ENCODE peak calls at places on chromosomes 4 and X, in eight cellular contexts. E, G, P, O, X, L, T and H are unnamed samples.

GRCh38 chr4:5024673-5025072 is 5.4 kb upstream of the CYTL1 start:
- DNase-seq in E (no peak), G (no peak), P (peak; percentile 74), O (no peak), X (no peak), L (no peak), T (no peak), H (no peak)

GRCh38 chr4:87108142-87108546 is 112.3 kb downstream of the KLHL8 start:
- DNase-seq in E (no peak), G (no peak), P (peak; percentile 36), O (no peak), X (peak; percentile 27), L (peak; percentile 84), T (peak; percentile 63), H (peak; percentile 23)

GRCh38 chrX:153703036-153703370 is 15.3 kb downstream of the SLC6A8 start:
- DNase-seq in E (no peak), G (peak; percentile 76), P (no peak), O (no peak), X (no peak), L (peak; percentile 54), T (no peak), H (no peak)

GRCh38 chrX:40468033-40468979 is 112.5 kb upstream of the ATP6AP2 start:
- DNase-seq in E (no peak), G (no peak), P (peak; percentile 29), O (no peak), X (peak; percentile 66), L (peak; percentile 7), T (peak; percentile 66), H (peak; percentile 65)

GRCh38 chrX:152917969-152918579 is 20.2 kb downstream of the ZNF185 start:
- DNase-seq in E (no peak), G (no peak), P (no peak), O (no peak), X (no peak), L (no peak), T (no peak), H (no peak)

GRCh38 chr4:140243345-140243753 is 89.4 kb upstream of the MAML3 start:
- DNase-seq in E (no peak), G (no peak), P (no peak), O (peak; percentile 80), X (no peak), L (no peak), T (peak; percentile 63), H (no peak)

GRCh38 chr4:130563185-130563890 is 1467.4 kb downstream of the C4orf33 start:
- DNase-seq in E (no peak), G (no peak), P (no peak), O (no peak), X (peak; percentile 70), L (peak; percentile 88), T (peak; percentile 83), H (peak; percentile 32)

GRCh38 chrX:16239211-16239610 is 71.9 kb downstream of the MAGEB17 start:
- DNase-seq in E (no peak), G (no peak), P (no peak), O (no peak), X (peak; percentile 29), L (peak; percentile 61), T (no peak), H (peak; percentile 32)

GRCh38 chr4:105620640-105621323 is 68.4 kb downstream of the ARHGEF38 start:
- DNase-seq in E (no peak), G (no peak), P (no peak), O (no peak), X (peak; percentile 5), L (peak; percentile 83), T (no peak), H (peak; percentile 75)

GRCh38 chr4:108172780-108173598 is 4.3 kb upstream of the LEF1 start:
- DNase-seq in E (peak; percentile 73), G (no peak), P (no peak), O (peak; percentile 86), X (no peak), L (peak; percentile 69), T (peak; percentile 55), H (no peak)

GRCh38 chr4:2264481-2265041 is 2.7 kb upstream of the MXD4 start:
- DNase-seq in E (peak; percentile 31), G (peak; percentile 44), P (no peak), O (no peak), X (no peak), L (no peak), T (no peak), H (no peak)

GRCh38 chr4:1019726-1020470 is 8.5 kb downstream of the FGFRL1 start:
- DNase-seq in E (no peak), G (no peak), P (no peak), O (no peak), X (no peak), L (no peak), T (peak; percentile 58), H (peak; percentile 80)

GRCh38 chr4:107255596-107255995 is 219.5 kb upstream of the DKK2 start:
- DNase-seq in E (no peak), G (no peak), P (no peak), O (no peak), X (no peak), L (no peak), T (no peak), H (no peak)

GRCh38 chrX:43861750-43862149 is 20.5 kb downstream of the MAOB start:
- DNase-seq in E (no peak), G (no peak), P (no peak), O (no peak), X (peak; percentile 32), L (no peak), T (no peak), H (no peak)

GRCh38 chrX:43865791-43866190 is 16.5 kb downstream of the MAOB start:
- DNase-seq in E (no peak), G (no peak), P (no peak), O (no peak), X (no peak), L (no peak), T (no peak), H (no peak)

GRCh38 chrX:43866423-43866822 is 15.8 kb downstream of the MAOB start:
- DNase-seq in E (no peak), G (no peak), P (no peak), O (no peak), X (no peak), L (no peak), T (no peak), H (no peak)

GRCh38 chrX:43862434-43862833 is 19.8 kb downstream of the MAOB start:
- DNase-seq in E (no peak), G (no peak), P (no peak), O (no peak), X (no peak), L (no peak), T (no peak), H (no peak)

GRCh38 chrX:43860646-43861370 is 21.4 kb downstream of the MAOB start:
- DNase-seq in E (no peak), G (no peak), P (no peak), O (no peak), X (peak; percentile 60), L (peak; percentile 16), T (peak; percentile 47), H (peak; percentile 8)
- H3K4me3 ChIP-seq in E (no peak overlapping the region), G (no peak overlapping the region), P (no peak overlapping the region), O (no peak overlapping the region), X (no peak overlapping the region), L (no peak overlapping the region), T (no peak overlapping the region), H (no peak overlapping the region)

DNA sequence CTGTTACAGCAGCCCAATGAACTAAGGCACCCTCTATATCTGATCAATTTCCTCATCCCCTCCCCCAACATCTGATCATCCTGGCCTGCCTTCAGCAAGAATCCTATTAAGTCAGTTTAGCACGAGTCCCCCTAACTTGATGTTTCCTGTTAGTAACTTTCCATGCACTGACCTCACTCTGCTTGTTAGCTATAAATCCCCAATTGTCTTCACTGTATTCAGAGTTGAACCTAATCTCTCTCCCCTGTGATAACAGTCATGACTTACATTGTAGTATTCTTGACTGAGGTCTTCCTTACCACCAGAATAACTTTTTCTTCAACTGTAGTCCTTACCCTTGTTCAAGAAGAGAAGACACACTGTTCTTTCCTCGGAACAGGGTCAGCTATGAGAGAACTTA is 8.5 kb downstream of the ANXA5 start:
- DNase-seq in E (no peak), G (no peak), P (no peak), O (no peak), X (no peak), L (no peak), T (no peak), H (no peak)
- H3K4me1 ChIP-seq in E (no peaks in the 10 kb centered on the region), G (peaks cover 18% of the 10 kb centered on the region), P (peaks cover 37% of the 10 kb centered on the region), O (peaks cover 58% of the 10 kb centered on the region), X (peaks cover 74% of the 10 kb centered on the region), L (peaks cover 21% of the 10 kb centered on the region), T (peaks cover 49% of the 10 kb centered on the region), H (peaks cover 32% of the 10 kb centered on the region)

GRCh38 chr4:24057915-24058559 is 168.2 kb upstream of the PPARGC1A start:
- DNase-seq in E (no peak), G (no peak), P (no peak), O (no peak), X (no peak), L (no peak), T (no peak), H (no peak)
- H3K27ac ChIP-seq in E (no peak overlapping the region), G (no peak overlapping the region), P (no peak overlapping the region), O (no peak overlapping the region), X (no peak overlapping the region), L (no peak overlapping the region), T (no peak overlapping the region), H (no peak overlapping the region)

DNA sequence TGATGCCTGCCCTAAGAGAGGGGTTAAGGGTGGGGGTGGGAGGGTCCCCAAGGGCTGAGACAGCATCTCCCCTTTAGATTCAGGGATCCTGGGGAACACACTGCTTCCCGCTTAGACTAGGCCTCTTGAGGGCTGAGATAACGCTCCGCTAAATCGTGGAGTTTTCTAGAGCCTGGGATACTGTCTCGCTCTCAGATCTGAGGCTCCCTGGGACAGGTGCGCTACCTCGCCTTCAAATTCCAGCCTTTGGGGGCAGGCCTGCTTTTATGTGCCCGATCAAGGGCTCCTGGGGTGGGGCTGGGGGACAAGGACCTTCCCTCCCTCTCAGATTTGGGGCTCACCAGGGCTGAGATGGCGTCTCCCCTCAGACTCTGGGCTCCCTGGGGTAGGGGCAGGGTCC is 440 bp upstream of the ARHGAP36 start:
- DNase-seq in E (no peak), G (no peak), P (no peak), O (no peak), X (no peak), L (no peak), T (no peak), H (no peak)
- H3K4me3 ChIP-seq in E (no peak overlapping the region), G (no peak overlapping the region), P (no peak overlapping the region), O (no peak overlapping the region), X (no peak overlapping the region), L (no peak overlapping the region), T (no peak overlapping the region), H (no peak overlapping the region)

GRCh38 chr4:102808009-102808408 is 19.3 kb downstream of the UBE2D3 start:
- DNase-seq in E (no peak), G (no peak), P (no peak), O (no peak), X (no peak), L (no peak), T (no peak), H (no peak)
- H3K4me1 ChIP-seq in E (peaks cover 60% of the 10 kb centered on the region), G (peaks cover 6% of the 10 kb centered on the region), P (peaks cover 31% of the 10 kb centered on the region), O (peaks cover 99% of the 10 kb centered on the region), X (peaks cover 43% of the 10 kb centered on the region), L (peaks cover 5% of the 10 kb centered on the region), T (peaks cover 3% of the 10 kb centered on the region), H (no peaks in the 10 kb centered on the region)